ENCODE peak calls at places on chromosomes 12 and 14, in six cellular contexts. One of them, this sample, is unnamed.

GRCh38 chr12:10354502-10354901 is 35.3 kb downstream of the KLRK1 start:
- DNase-seq in HepG2: peak
- DNase-seq in astrocyte of the spinal cord: peak
- DNase-seq in heart right ventricle: no peak
- DNase-seq in breast epithelium: no peak
- DNase-seq in fibroblast of mammary gland: peak
- DNase-seq in this sample: no peak

GRCh38 chr14:103546651-103547454 is 15.6 kb downstream of the BAG5 start:
- DNase-seq in HepG2: peak
- DNase-seq in breast epithelium: peak
- DNase-seq in fibroblast of mammary gland: peak
- DNase-seq in heart right ventricle: peak
- DNase-seq in astrocyte of the spinal cord: peak
- DNase-seq in this sample: no peak

GRCh38 chr12:84636801-84637285 is 275.8 kb downstream of the SLC6A15 start:
- DNase-seq in astrocyte of the spinal cord: peak
- DNase-seq in breast epithelium: no peak
- DNase-seq in fibroblast of mammary gland: peak
- DNase-seq in HepG2: no peak
- DNase-seq in heart right ventricle: no peak
- DNase-seq in this sample: peak

GRCh38 chr12:130904064-130904463 is 32.2 kb downstream of the RAN start:
- DNase-seq in breast epithelium: no peak
- DNase-seq in fibroblast of mammary gland: no peak
- DNase-seq in HepG2: no peak
- DNase-seq in astrocyte of the spinal cord: no peak
- DNase-seq in heart right ventricle: no peak
- DNase-seq in this sample: no peak

GRCh38 chr12:66663605-66664004 is 15.3 kb downstream of the GRIP1 start:
- DNase-seq in fibroblast of mammary gland: no peak
- DNase-seq in breast epithelium: no peak
- DNase-seq in heart right ventricle: no peak
- DNase-seq in astrocyte of the spinal cord: no peak
- DNase-seq in HepG2: no peak
- DNase-seq in this sample: no peak

GRCh38 chr14:44154446-44154845 is 352.6 kb downstream of the FSCB start:
- DNase-seq in HepG2: no peak
- DNase-seq in breast epithelium: no peak
- DNase-seq in fibroblast of mammary gland: no peak
- DNase-seq in heart right ventricle: no peak
- DNase-seq in astrocyte of the spinal cord: no peak
- DNase-seq in this sample: no peak

GRCh38 chr12:83168756-83169155 is 482.1 kb downstream of the TMTC2 start:
- DNase-seq in fibroblast of mammary gland: no peak
- DNase-seq in astrocyte of the spinal cord: no peak
- DNase-seq in HepG2: no peak
- DNase-seq in heart right ventricle: no peak
- DNase-seq in breast epithelium: no peak
- DNase-seq in this sample: no peak

GRCh38 chr12:124334976-124335375 is 40.1 kb downstream of the RFLNA start:
- DNase-seq in breast epithelium: no peak
- DNase-seq in HepG2: no peak
- DNase-seq in fibroblast of mammary gland: no peak
- DNase-seq in heart right ventricle: no peak
- DNase-seq in astrocyte of the spinal cord: no peak
- DNase-seq in this sample: no peak

GRCh38 chr12:108587826-108588225 is 10.1 kb downstream of the TMEM119 start:
- DNase-seq in heart right ventricle: no peak
- DNase-seq in fibroblast of mammary gland: no peak
- DNase-seq in HepG2: no peak
- DNase-seq in astrocyte of the spinal cord: no peak
- DNase-seq in breast epithelium: no peak
- DNase-seq in this sample: no peak

GRCh38 chr12:79897617-79898016 is 37.3 kb downstream of the PPP1R12A start:
- DNase-seq in HepG2: peak
- DNase-seq in breast epithelium: no peak
- DNase-seq in astrocyte of the spinal cord: peak
- DNase-seq in heart right ventricle: no peak
- DNase-seq in fibroblast of mammary gland: peak
- DNase-seq in this sample: peak

GRCh38 chr14:33968722-33969121 is 17.8 kb upstream of the EGLN3 start:
- DNase-seq in heart right ventricle: no peak
- DNase-seq in fibroblast of mammary gland: no peak
- DNase-seq in HepG2: no peak
- DNase-seq in astrocyte of the spinal cord: no peak
- DNase-seq in breast epithelium: no peak
- DNase-seq in this sample: no peak

GRCh38 chr12:85468356-85469157 is 188.5 kb downstream of the ALX1 start:
- DNase-seq in astrocyte of the spinal cord: peak
- DNase-seq in heart right ventricle: peak
- DNase-seq in breast epithelium: no peak
- DNase-seq in fibroblast of mammary gland: peak
- DNase-seq in HepG2: peak
- DNase-seq in this sample: peak

GRCh38 chr12:130236421-130236820 is 74.2 kb downstream of the FZD10 start:
- DNase-seq in astrocyte of the spinal cord: no peak
- DNase-seq in heart right ventricle: no peak
- DNase-seq in breast epithelium: no peak
- DNase-seq in fibroblast of mammary gland: no peak
- DNase-seq in HepG2: no peak
- DNase-seq in this sample: no peak

GRCh38 chr12:60263146-60263545 is 667.3 kb downstream of the SLC16A7 start:
- DNase-seq in HepG2: no peak
- DNase-seq in breast epithelium: no peak
- DNase-seq in heart right ventricle: no peak
- DNase-seq in fibroblast of mammary gland: no peak
- DNase-seq in astrocyte of the spinal cord: no peak
- DNase-seq in this sample: no peak

GRCh38 chr12:74794522-74794921 is 256.9 kb downstream of the ATXN7L3B start:
- DNase-seq in fibroblast of mammary gland: no peak
- DNase-seq in HepG2: no peak
- DNase-seq in heart right ventricle: no peak
- DNase-seq in astrocyte of the spinal cord: peak
- DNase-seq in breast epithelium: no peak
- DNase-seq in this sample: no peak

GRCh38 chr12:43094886-43095285 is 457.1 kb downstream of the ADAMTS20 start:
- DNase-seq in astrocyte of the spinal cord: no peak
- DNase-seq in HepG2: no peak
- DNase-seq in breast epithelium: no peak
- DNase-seq in heart right ventricle: no peak
- DNase-seq in fibroblast of mammary gland: no peak
- DNase-seq in this sample: no peak

GRCh38 chr12:130622803-130623202 is 93.3 kb downstream of the RIMBP2 start:
- DNase-seq in breast epithelium: no peak
- DNase-seq in HepG2: no peak
- DNase-seq in fibroblast of mammary gland: no peak
- DNase-seq in heart right ventricle: no peak
- DNase-seq in astrocyte of the spinal cord: no peak
- DNase-seq in this sample: no peak

GRCh38 chr14:31543969-31544799 is 17.0 kb upstream of the NUBPL start:
- DNase-seq in astrocyte of the spinal cord: peak
- DNase-seq in HepG2: peak
- DNase-seq in heart right ventricle: no peak
- DNase-seq in fibroblast of mammary gland: peak
- DNase-seq in breast epithelium: no peak
- DNase-seq in this sample: no peak

GRCh38 chr14:59262717-59263469 is 74.4 kb downstream of the DAAM1 start:
- DNase-seq in HepG2: peak
- DNase-seq in heart right ventricle: no peak
- DNase-seq in breast epithelium: no peak
- DNase-seq in astrocyte of the spinal cord: no peak
- DNase-seq in fibroblast of mammary gland: no peak
- DNase-seq in this sample: no peak

GRCh38 chr14:104297313-104297704 is 158.9 kb downstream of the KIF26A start:
- DNase-seq in HepG2: no peak
- DNase-seq in fibroblast of mammary gland: no peak
- DNase-seq in astrocyte of the spinal cord: no peak
- DNase-seq in heart right ventricle: no peak
- DNase-seq in breast epithelium: no peak
- DNase-seq in this sample: no peak

GRCh38 chr12:2624543-2625266 is 170.1 kb upstream of the FKBP4 start:
- DNase-seq in astrocyte of the spinal cord: peak
- DNase-seq in heart right ventricle: no peak
- DNase-seq in fibroblast of mammary gland: peak
- DNase-seq in breast epithelium: peak
- DNase-seq in HepG2: no peak
- DNase-seq in this sample: peak

GRCh38 chr12:122138616-122139015 is 35.4 kb downstream of the IL31 start:
- DNase-seq in breast epithelium: no peak
- DNase-seq in heart right ventricle: no peak
- DNase-seq in HepG2: no peak
- DNase-seq in fibroblast of mammary gland: no peak
- DNase-seq in astrocyte of the spinal cord: no peak
- DNase-seq in this sample: no peak

GRCh38 chr12:111100554-111100953 is 180.2 kb upstream of the MYL2 start:
- DNase-seq in HepG2: no peak
- DNase-seq in breast epithelium: no peak
- DNase-seq in heart right ventricle: no peak
- DNase-seq in astrocyte of the spinal cord: no peak
- DNase-seq in fibroblast of mammary gland: no peak
- DNase-seq in this sample: no peak

GRCh38 chr12:132773077-132774020 is 11.7 kb upstream of the ANKLE2 start:
- DNase-seq in HepG2: no peak
- DNase-seq in heart right ventricle: no peak
- DNase-seq in fibroblast of mammary gland: no peak
- DNase-seq in breast epithelium: no peak
- DNase-seq in astrocyte of the spinal cord: no peak
- DNase-seq in this sample: no peak

GRCh38 chr12:26285401-26285800 is 90.0 kb downstream of the SSPN start:
- DNase-seq in breast epithelium: no peak
- DNase-seq in HepG2: no peak
- DNase-seq in heart right ventricle: no peak
- DNase-seq in fibroblast of mammary gland: no peak
- DNase-seq in astrocyte of the spinal cord: no peak
- DNase-seq in this sample: no peak

GRCh38 chr12:48420031-48420775 is 52.2 kb upstream of the ANP32D start:
- DNase-seq in fibroblast of mammary gland: no peak
- DNase-seq in heart right ventricle: no peak
- DNase-seq in HepG2: no peak
- DNase-seq in astrocyte of the spinal cord: no peak
- DNase-seq in breast epithelium: no peak
- DNase-seq in this sample: no peak

GRCh38 chr12:87376722-87377121 is 652.5 kb downstream of the C12orf50 start:
- DNase-seq in heart right ventricle: no peak
- DNase-seq in fibroblast of mammary gland: no peak
- DNase-seq in HepG2: no peak
- DNase-seq in breast epithelium: no peak
- DNase-seq in astrocyte of the spinal cord: no peak
- DNase-seq in this sample: no peak

GRCh38 chr14:73741876-73742519 is 27.8 kb upstream of the PNMA1 start:
- DNase-seq in astrocyte of the spinal cord: peak
- DNase-seq in HepG2: no peak
- DNase-seq in breast epithelium: no peak
- DNase-seq in heart right ventricle: no peak
- DNase-seq in fibroblast of mammary gland: no peak
- DNase-seq in this sample: no peak
- H3K4me3 ChIP-seq in astrocyte of the spinal cord: no peak
- H3K4me3 ChIP-seq in HepG2: peak
- H3K4me3 ChIP-seq in breast epithelium: peak
- H3K4me3 ChIP-seq in heart right ventricle: peak
- H3K4me3 ChIP-seq in fibroblast of mammary gland: no peak
- H3K4me3 ChIP-seq in this sample: peak

DNA sequence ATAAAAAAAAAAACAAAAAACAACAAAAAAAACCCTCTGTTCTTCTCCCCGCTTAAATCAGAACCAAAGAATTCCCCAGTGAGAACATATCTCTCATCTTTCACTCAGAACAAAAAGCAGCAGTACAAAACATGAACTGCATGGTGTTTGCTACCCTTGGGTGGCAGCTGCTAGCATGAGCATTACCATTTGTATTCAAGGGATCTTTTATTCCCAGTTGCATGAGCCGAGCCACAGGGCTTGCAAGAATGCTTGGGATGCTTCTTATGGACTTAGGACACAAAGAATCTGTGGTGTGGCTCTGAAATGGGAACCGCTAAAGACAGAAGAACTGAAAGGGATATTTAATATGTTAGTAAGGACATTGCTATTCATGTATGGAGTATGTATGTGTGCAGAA is 190.6 kb downstream of the TMX1 start:
- DNase-seq in breast epithelium: no peak
- DNase-seq in HepG2: peak
- DNase-seq in fibroblast of mammary gland: no peak
- DNase-seq in heart right ventricle: no peak
- DNase-seq in astrocyte of the spinal cord: peak
- DNase-seq in this sample: no peak
- TF ChIP-seq CTCF in breast epithelium: no peak
- TF ChIP-seq CTCF in HepG2: no peak
- TF ChIP-seq CTCF in fibroblast of mammary gland: no peak
- TF ChIP-seq CTCF in heart right ventricle: no peak
- TF ChIP-seq CTCF in astrocyte of the spinal cord: no peak
- TF ChIP-seq CTCF in this sample: no peak

DNA sequence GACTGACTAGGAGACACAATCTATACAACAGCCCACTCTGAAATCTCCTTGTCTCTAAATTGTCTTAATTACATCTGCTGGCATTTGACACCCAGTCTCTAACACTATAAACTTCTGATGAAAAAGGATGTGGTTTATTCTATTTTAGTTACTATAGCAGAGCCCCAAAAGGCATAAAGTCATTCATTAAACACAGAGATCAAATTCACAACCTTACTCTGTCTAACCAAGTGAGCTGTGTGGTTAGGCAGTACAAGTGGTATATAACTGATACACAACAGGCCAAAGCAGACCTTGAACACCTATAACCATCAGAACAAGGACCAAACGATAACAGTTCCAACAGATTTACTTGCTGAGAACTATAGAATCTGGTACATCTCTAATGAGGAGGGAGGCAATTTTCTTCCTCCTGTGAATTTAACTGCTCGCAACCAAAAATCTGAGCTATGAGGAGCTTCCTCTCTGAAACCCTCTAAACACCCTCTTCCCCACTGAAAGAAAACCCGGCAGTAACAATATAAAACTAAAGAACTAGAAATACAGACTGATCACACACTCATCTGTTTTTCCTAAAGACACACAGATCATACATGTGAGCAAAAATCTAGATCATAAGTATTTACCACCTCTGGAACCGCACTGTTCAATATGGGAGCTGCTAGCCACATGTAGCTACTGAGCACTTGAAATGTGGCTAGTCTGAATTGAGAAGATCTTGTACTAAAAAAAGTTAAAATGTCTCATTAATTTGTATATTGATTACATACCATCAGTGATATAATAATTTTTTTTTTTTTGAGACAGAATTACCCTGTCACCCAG is 17.8 kb downstream of the SPPL3 start:
- DNase-seq in heart right ventricle: no peak
- DNase-seq in breast epithelium: no peak
- DNase-seq in HepG2: no peak
- DNase-seq in astrocyte of the spinal cord: no peak
- DNase-seq in fibroblast of mammary gland: no peak
- DNase-seq in this sample: no peak
- H3K4me3 ChIP-seq in heart right ventricle: no peak
- H3K4me3 ChIP-seq in breast epithelium: no peak
- H3K4me3 ChIP-seq in HepG2: no peak
- H3K4me3 ChIP-seq in astrocyte of the spinal cord: no peak
- H3K4me3 ChIP-seq in fibroblast of mammary gland: no peak
- H3K4me3 ChIP-seq in this sample: no peak

DNA sequence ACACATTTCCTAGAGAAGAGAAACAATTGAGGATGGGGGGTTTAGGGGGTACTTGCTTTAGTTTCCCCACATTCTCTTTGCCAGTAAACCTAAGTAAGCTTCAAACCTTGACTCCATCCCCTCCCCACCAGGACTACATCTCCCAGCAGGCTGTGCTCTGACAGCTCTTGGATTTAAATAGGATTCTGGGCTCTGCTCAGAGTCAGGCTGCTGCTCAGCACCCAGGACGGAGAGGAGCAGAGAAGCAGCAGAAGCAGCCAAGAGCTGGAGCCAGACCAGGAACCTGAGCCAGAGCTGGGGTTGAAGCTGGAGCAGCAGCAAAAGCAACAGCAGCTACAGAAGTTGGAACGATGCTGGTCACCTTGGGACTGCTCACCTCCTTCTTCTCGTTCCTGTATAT is 20.6 kb downstream of the RDH12 start:
- DNase-seq in breast epithelium: no peak
- DNase-seq in HepG2: no peak
- DNase-seq in heart right ventricle: peak
- DNase-seq in fibroblast of mammary gland: peak
- DNase-seq in astrocyte of the spinal cord: peak
- DNase-seq in this sample: no peak
- TF ChIP-seq CTCF in breast epithelium: no peak
- TF ChIP-seq CTCF in HepG2: no peak
- TF ChIP-seq CTCF in heart right ventricle: no peak
- TF ChIP-seq CTCF in fibroblast of mammary gland: no peak
- TF ChIP-seq CTCF in astrocyte of the spinal cord: no peak
- TF ChIP-seq CTCF in this sample: no peak

This sample was measured in HFF-Myc.